ENCODE peak calls at places on chromosome 3, in four cellular contexts. A is GM12878, E is HepG2, T is K562. O is an unnamed sample.

GRCh38 chr3:156174229-156174847 is 54.0 kb downstream of the KCNAB1 start:
- DNase-seq in A (no peak), T (no peak), E (peak), O (no peak)

GRCh38 chr3:172848910-172849309 is 98.4 kb downstream of the ECT2 start:
- DNase-seq in A (no peak), E (no peak), T (no peak), O (no peak)

GRCh38 chr3:128946411-128946810 is 47.5 kb downstream of the CFAP92 start:
- DNase-seq in T (no peak), A (no peak), E (no peak), O (no peak)

GRCh38 chr3:128306481-128306880 is 153.2 kb downstream of the EEFSEC start:
- DNase-seq in E (no peak), A (no peak), T (no peak), O (no peak)

GRCh38 chr3:155252021-155252420 is 41.5 kb downstream of the STRIT1 start:
- DNase-seq in E (no peak), A (no peak), T (no peak), O (no peak)

GRCh38 chr3:195773956-195774537 is 37.7 kb downstream of the MUC4 start:
- DNase-seq in T (no peak), A (no peak), E (no peak), O (no peak)

GRCh38 chr3:171345112-171345843 is 114.9 kb downstream of the TNIK start:
- DNase-seq in E (no peak), A (no peak), T (no peak), O (no peak)

GRCh38 chr3:43028678-43029490 is 49.8 kb downstream of the GASK1A start:
- DNase-seq in T (no peak), A (no peak), E (peak), O (no peak)

GRCh38 chr3:177589921-177590336 is 392.6 kb upstream of the TBL1XR1 start:
- DNase-seq in E (peak), T (no peak), A (no peak), O (no peak)

GRCh38 chr3:4926892-4927291 is 52.3 kb upstream of the BHLHE40 start:
- DNase-seq in A (no peak), E (no peak), T (no peak), O (no peak)

GRCh38 chr3:64827391-64827790 is 139.6 kb upstream of the ADAMTS9 start:
- DNase-seq in E (no peak), A (no peak), T (no peak), O (no peak)

GRCh38 chr3:15309662-15310335 is 22.6 kb downstream of the SH3BP5 start:
- DNase-seq in E (no peak), T (no peak), A (no peak), O (no peak)

GRCh38 chr3:183466575-183466974 is 38.2 kb upstream of the MCF2L2 start:
- DNase-seq in A (no peak), T (no peak), E (no peak), O (no peak)

GRCh38 chr3:183464480-183464879 is 36.1 kb upstream of the MCF2L2 start:
- DNase-seq in E (peak), T (no peak), A (no peak), O (no peak)

GRCh38 chr3:183472155-183472554 is 43.7 kb upstream of the MCF2L2 start:
- DNase-seq in T (no peak), E (no peak), A (no peak), O (no peak)

GRCh38 chr3:183473969-183474368 is 45.5 kb upstream of the MCF2L2 start:
- DNase-seq in E (no peak), T (no peak), A (no peak), O (no peak)

DNA sequence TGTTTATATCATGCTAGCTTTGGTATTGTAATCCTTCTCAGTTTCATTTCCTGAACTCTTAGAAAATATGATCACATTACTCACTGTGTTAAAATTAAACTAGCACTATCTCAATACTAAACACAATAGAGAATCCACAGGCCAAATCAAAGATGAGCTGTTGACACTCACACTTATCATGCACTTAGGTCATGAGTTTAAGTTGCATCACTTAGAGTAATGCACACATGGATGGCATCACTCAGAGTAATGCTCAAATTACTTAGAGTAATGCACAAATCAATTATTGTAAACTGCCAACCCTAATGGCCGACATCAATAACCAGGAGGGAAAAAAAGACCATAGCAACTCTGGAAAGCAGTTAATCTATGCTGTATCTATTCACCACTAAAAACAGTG is 40.0 kb upstream of the MCF2L2 start:
- DNase-seq in T (no peak), E (no peak), A (no peak), O (no peak)
- TF ChIP-seq FOXK2 in T (no peak), E (no peak), A (no peak), O (no peak)

DNA sequence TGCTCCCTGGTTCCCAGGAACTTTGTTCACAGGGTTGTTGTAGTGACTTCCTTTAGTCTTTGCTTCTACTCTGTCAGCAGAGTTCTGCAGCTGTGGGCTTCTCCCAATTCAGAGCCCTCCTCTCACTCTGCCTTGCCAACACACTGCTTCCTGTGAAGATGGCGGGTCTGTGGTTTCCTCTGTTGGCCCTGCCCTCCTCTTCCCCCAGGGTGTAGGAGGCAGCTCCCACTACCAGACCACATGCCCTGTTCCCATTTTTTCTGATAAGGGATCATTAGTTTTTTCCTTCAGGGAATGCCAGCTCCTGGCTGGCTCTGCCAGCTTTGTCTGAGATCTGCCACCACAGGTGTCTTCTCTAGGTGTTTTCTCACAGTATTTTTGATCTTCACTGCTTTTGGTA is 12.7 kb downstream of the SPSB4 start:
- DNase-seq in A (no peak), T (no peak), E (no peak), O (no peak)
- TF ChIP-seq BHLHE40 in A (no peak), T (no peak), E (no peak), O (no peak)

DNA sequence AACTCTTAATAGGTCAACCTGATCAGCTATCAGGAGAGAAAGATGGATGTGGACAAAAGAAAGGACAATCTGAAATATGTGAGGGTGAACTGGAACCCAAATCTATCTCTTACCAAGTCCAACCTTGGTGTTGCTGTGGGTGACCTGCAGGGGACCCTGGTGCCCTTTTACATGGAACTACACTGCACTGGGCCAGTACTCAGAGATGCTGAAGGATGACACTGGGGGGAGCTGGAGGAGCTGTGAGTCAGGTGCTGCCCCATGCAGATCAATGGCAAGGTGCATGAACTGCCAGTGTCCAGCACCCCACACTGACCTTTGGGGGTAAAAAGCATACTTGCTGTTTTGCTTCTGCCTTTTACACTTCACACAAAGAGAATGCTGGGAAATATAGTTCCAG is 55.6 kb upstream of the TBC1D5 start:
- DNase-seq in E (peak), T (no peak), A (no peak), O (no peak)
- TF ChIP-seq FOXK2 in E (no peak), T (no peak), A (no peak), O (no peak)

GRCh38 chr3:58628823-58629562 is 37.6 kb downstream of the FAM3D start:
- DNase-seq in E (peak), A (no peak), T (no peak), O (no peak)
- TF ChIP-seq BHLHE40 in E (no peak), A (no peak), T (no peak), O (no peak)

GRCh38 chr3:98404010-98404409 is 13.5 kb downstream of the OR5K3 start:
- DNase-seq in T (no peak), A (no peak), E (no peak), O (no peak)
- TF ChIP-seq FOXK2 in T (no peak), A (no peak), E (no peak), O (no peak)